ENCODE peak calls at places on chromosome 13, in five cellular contexts. B is neural progenitor cell, R is choroid plexus epithelial cell, S is endodermal cell, N is HL-60. X is an unnamed sample.

GRCh38 chr13:97249797-97250495 is 27.8 kb downstream of the MBNL2 start:
- DNase-seq in B (no peak), R (no peak), S (no peak), N (no peak), X (no peak)

GRCh38 chr13:20487927-20488326 is 37.7 kb downstream of the CRYL1 start:
- DNase-seq in B (no peak), R (no peak), S (no peak), N (no peak), X (no peak)

GRCh38 chr13:25899464-25899863 is 152.4 kb downstream of the SHISA2 start:
- DNase-seq in B (no peak), R (no peak), S (no peak), N (no peak), X (no peak)

GRCh38 chr13:49418206-49418605 is 25.7 kb downstream of the CAB39L start:
- DNase-seq in B (no peak), R (no peak), S (no peak), N (no peak), X (no peak)

GRCh38 chr13:79393564-79394249 is 12.3 kb downstream of the RBM26 start:
- DNase-seq in B (no peak), R (peak; percentile 84), S (peak; percentile 48), N (no peak), X (no peak)

GRCh38 chr13:74794582-74794981 is 660.4 kb upstream of the KLF12 start:
- DNase-seq in B (no peak), R (peak; percentile 44), S (no peak), N (no peak), X (no peak)

GRCh38 chr13:25371608-25372274 is at the start of gene ATP8A2:
- DNase-seq in B (peak; percentile 78), R (no peak), S (peak; percentile 71), N (no peak), X (no peak)

GRCh38 chr13:93466502-93467036 is 240.0 kb downstream of the GPC6 start:
- DNase-seq in B (no peak), R (peak; percentile 60), S (no peak), N (no peak), X (peak; percentile 39)

GRCh38 chr13:67736646-67737420 is 506.7 kb upstream of the PCDH9 start:
- DNase-seq in B (peak; percentile 68), R (peak; percentile 78), S (peak; percentile 82), N (no peak), X (peak; percentile 13)

GRCh38 chr13:112941349-112941748 is 27.7 kb upstream of the MCF2L start:
- DNase-seq in B (no peak), R (no peak), S (no peak), N (no peak), X (no peak)

GRCh38 chr13:112968910-112969691 is at the start of gene MCF2L:
- DNase-seq in B (peak; percentile 68), R (peak; percentile 60), S (peak; percentile 83), N (no peak), X (peak; percentile 23)

GRCh38 chr13:104365430-104365829 is 1299.2 kb upstream of the SLC10A2 start:
- DNase-seq in B (no peak), R (no peak), S (no peak), N (no peak), X (no peak)

GRCh38 chr13:53694814-53695533 is 666.4 kb downstream of the OLFM4 start:
- DNase-seq in B (peak; percentile 28), R (no peak), S (peak; percentile 52), N (no peak), X (no peak)

GRCh38 chr13:43663474-43664090 is 123.2 kb downstream of the ENOX1 start:
- DNase-seq in B (no peak), R (peak; percentile 26), S (no peak), N (no peak), X (peak; percentile 42)

GRCh38 chr13:93862259-93862658 is 617.2 kb downstream of the DCT start:
- DNase-seq in B (no peak), R (peak; percentile 37), S (no peak), N (no peak), X (peak; percentile 45)

GRCh38 chr13:67353891-67354459 is 123.8 kb upstream of the PCDH9 start:
- DNase-seq in B (no peak), R (peak; percentile 62), S (no peak), N (no peak), X (peak; percentile 21)

GRCh38 chr13:93552596-93552995 is 326.0 kb downstream of the GPC6 start:
- DNase-seq in B (no peak), R (no peak), S (no peak), N (no peak), X (no peak)

GRCh38 chr13:36764957-36765356 is 54.1 kb upstream of the RFXAP start:
- DNase-seq in B (no peak), R (no peak), S (no peak), N (no peak), X (no peak)

GRCh38 chr13:24264976-24265375 is 44.4 kb upstream of the C1QTNF9 start:
- DNase-seq in B (no peak), R (no peak), S (no peak), N (no peak), X (no peak)

GRCh38 chr13:23510544-23510916 is 59.7 kb upstream of the TNFRSF19 start:
- DNase-seq in B (no peak), R (peak; percentile 66), S (no peak), N (no peak), X (peak; percentile 49)

GRCh38 chr13:112254900-112255299 is 121.3 kb upstream of the SPACA7 start:
- DNase-seq in B (no peak), R (no peak), S (no peak), N (no peak), X (no peak)

GRCh38 chr13:49466240-49466914 is 22.3 kb downstream of the SETDB2 start:
- DNase-seq in B (no peak), R (no peak), S (no peak), N (no peak), X (no peak)

GRCh38 chr13:23898101-23898500 is 799 bp upstream of the C1QTNF9B start:
- DNase-seq in B (no peak), R (peak; percentile 81), S (no peak), N (no peak), X (peak; percentile 69)

GRCh38 chr13:35770756-35771291 is 294.3 kb upstream of the MAB21L1 start:
- DNase-seq in B (no peak), R (no peak), S (no peak), N (no peak), X (no peak)

GRCh38 chr13:27403252-27403678 is 21.2 kb upstream of the GTF3A start:
- DNase-seq in B (peak; percentile 61), R (peak; percentile 69), S (no peak), N (no peak), X (peak; percentile 88)

GRCh38 chr13:57740719-57741118 is 109.2 kb downstream of the PCDH17 start:
- DNase-seq in B (no peak), R (no peak), S (no peak), N (no peak), X (no peak)

GRCh38 chr13:34364633-34365032 is 546.7 kb downstream of the RFC3 start:
- DNase-seq in B (no peak), R (peak; percentile 71), S (no peak), N (no peak), X (no peak)

GRCh38 chr13:42075517-42075916 is 27.1 kb downstream of the DGKH start:
- DNase-seq in B (no peak), R (no peak), S (no peak), N (no peak), X (no peak)

GRCh38 chr13:112637017-112637801 is 49.3 kb upstream of the TUBGCP3 start:
- DNase-seq in B (no peak), R (no peak), S (peak; percentile 64), N (no peak), X (no peak)

DNA sequence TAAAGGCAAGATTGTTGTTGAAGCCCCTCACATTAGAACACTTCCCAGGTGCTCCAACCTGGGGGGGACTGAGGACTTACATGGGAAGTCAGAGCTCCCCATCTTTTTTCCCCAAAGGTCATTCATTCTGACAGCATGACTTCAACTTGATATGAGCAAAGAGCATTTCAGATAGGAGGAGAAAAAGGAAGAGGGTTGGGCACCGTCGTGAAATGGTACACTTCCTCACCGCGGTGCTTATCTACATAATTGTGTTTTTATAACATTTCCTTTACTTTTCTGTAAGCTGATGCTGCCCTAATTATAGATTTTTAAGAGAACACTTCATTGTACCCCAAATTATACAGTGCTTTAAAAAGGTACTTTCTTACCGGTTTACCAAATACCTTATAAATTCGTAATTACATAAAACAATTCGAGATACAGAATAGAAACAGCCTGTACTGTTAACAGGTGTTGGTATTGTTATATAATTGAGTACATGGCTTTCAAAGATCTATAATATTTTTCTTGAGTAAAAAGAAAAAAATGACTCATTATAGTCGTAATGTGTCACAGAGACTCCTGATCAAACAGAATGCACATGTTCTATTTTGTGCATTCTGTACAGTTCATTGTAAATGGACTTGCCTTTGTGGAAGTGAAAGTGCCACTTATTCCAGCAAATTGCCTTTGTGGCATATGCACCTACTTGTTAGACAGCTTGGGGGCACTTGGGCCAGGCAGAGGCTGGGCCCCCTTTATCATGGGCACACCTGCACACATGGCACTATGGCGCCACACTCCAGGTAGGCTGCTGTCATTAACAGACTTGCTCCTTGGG is 81.8 kb downstream of the GGACT start:
- DNase-seq in B (no peak), R (no peak), S (no peak), N (no peak), X (no peak)
- H3K4me3 ChIP-seq in B (no peak overlapping the region), R (no peak overlapping the region), S (no peak overlapping the region), N (no peak overlapping the region), X (no peak overlapping the region)

DNA sequence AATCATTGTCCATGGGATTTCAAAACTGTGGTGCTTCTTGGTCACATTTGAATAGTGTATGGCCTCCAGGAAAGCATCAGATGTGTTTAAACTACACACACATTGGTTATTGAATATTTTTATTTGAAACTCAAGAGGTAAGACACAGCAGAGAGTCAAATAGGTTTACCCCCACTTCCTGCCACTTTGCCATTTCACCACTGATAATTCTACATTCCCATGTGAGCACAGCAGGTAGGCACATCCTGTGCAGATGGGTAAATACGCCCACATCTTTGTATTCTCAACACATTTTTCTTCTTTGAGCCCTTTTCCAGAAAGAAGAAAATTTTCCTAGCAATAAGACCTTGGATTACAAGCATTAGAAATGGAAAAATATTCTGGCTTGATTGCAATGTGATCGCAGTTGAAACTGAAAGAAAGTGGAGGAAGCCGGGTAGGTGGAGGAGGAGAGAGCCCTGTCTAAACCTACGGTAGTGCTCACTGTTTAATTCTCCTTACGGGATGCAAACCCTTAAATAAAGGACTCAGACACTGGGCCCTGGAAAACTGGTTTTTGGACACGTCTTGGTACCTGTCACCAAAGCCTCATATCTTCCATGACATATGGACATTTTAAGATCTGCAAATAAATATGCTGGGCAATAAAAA is 167.7 kb downstream of the COG6 start:
- DNase-seq in B (no peak), R (no peak), S (no peak), N (no peak), X (no peak)
- H3K4me3 ChIP-seq in B (no peak overlapping the region), R (no peak overlapping the region), S (no peak overlapping the region), N (no peak overlapping the region), X (no peak overlapping the region)

GRCh38 chr13:94968040-94968756 is 255.9 kb upstream of the SOX21 start:
- DNase-seq in B (peak; percentile 86), R (no peak), S (peak; percentile 89), N (no peak), X (no peak)
- H3K4me3 ChIP-seq in B (peak overlapping the region; percentile 67), R (peak overlapping the region; percentile 28), S (peak overlapping the region; percentile 77), N (no peak overlapping the region), X (peak overlapping the region; percentile 44)

DNA sequence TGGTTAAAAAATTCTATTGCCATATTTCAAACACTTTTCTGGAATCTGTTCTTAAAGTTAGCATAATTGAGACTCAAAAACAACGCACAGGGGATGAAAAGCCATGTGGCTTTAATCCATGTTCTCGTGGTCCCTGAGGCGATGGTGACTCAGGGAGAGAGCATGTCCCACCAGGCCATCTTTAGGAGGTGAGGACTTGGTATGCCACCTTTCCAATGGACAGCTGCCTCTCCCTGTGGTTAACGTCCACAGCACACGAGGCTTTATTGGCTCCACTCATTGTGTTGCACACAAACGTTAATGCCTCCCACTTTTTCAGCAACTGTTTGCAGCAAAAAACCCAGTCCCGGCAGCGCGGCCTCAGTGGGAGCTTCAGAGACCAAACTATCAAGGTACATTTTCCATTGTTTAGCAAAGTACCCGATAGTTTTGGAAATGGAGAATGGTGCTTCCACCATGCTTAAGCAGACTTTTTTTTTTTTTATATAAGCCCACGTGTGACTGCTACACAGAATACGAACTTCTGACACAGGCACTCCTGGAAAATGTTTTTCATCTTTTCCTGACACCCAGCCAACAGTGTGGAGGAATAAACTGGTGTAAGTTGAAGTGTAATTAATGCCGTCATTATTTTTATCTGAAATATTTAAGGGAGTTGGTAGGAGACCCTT is 51.2 kb downstream of the EFNB2 start:
- DNase-seq in B (no peak), R (no peak), S (no peak), N (no peak), X (no peak)
- H3K4me3 ChIP-seq in B (no peak overlapping the region), R (peak overlapping the region; percentile 18), S (no peak overlapping the region), N (no peak overlapping the region), X (no peak overlapping the region)